ENCODE peak calls at places on chromosomes 7 and 10, in nine cellular contexts. M is transverse colon, I is suprapubic skin, B is A549, Q is upper lobe of left lung, K is ovary, R is H1, H is HepG2, Z is stomach. E is an unnamed sample.

GRCh38 chr7:33836797-33837355 is 68.5 kb upstream of the BMPER start:
- DNase-seq in R (peak), B (no peak), M (no peak), I (no peak), K (no peak), Z (no peak), H (no peak), Q (no peak), E (no peak)

GRCh38 chr10:116084166-116084565 is 188.8 kb downstream of the GFRA1 start:
- DNase-seq in H (no peak), K (no peak), Z (no peak), Q (no peak), I (no peak), M (no peak), B (no peak), R (no peak), E (no peak)

GRCh38 chr10:123999261-123999660 is 94.1 kb downstream of the CHST15 start:
- DNase-seq in K (no peak), M (no peak), Z (no peak), Q (no peak), R (no peak), B (no peak), H (no peak), I (no peak), E (no peak)

GRCh38 chr10:129332476-129332875 is 134.6 kb upstream of the MGMT start:
- DNase-seq in B (no peak), M (no peak), H (no peak), I (no peak), Z (no peak), K (no peak), Q (no peak), R (peak), E (peak)

GRCh38 chr7:44116087-44116788 is 7.1 kb downstream of the POLD2 start:
- DNase-seq in H (no peak), I (no peak), R (no peak), B (no peak), Q (no peak), M (no peak), Z (no peak), K (no peak), E (no peak)

GRCh38 chr10:73910401-73910763 is 550 bp upstream of the PLAU start:
- DNase-seq in H (peak), R (no peak), I (no peak), B (no peak), M (no peak), K (no peak), Q (no peak), Z (no peak), E (no peak)

GRCh38 chr10:57815926-57816325 is 451.8 kb downstream of the IPMK start:
- DNase-seq in K (no peak), I (no peak), H (no peak), B (no peak), Z (no peak), M (no peak), R (no peak), Q (no peak), E (no peak)

GRCh38 chr10:12340937-12341336 is 8.4 kb upstream of the CAMK1D start:
- DNase-seq in R (no peak), Z (no peak), H (no peak), Q (no peak), B (no peak), M (no peak), I (no peak), K (no peak), E (no peak)

GRCh38 chr7:23970193-23970592 is 260.2 kb downstream of the STK31 start:
- DNase-seq in B (no peak), Z (no peak), M (no peak), H (peak), Q (no peak), I (no peak), R (no peak), K (no peak), E (no peak)

GRCh38 chr10:97498841-97499560 is at the start of gene UBTD1:
- DNase-seq in M (peak), B (peak), Q (peak), H (peak), I (peak), K (peak), R (peak), Z (peak), E (no peak)

GRCh38 chr7:117084286-117084685 is 131.0 kb downstream of the ST7 start:
- DNase-seq in Q (no peak), I (no peak), R (no peak), M (no peak), Z (no peak), H (no peak), K (no peak), B (no peak), E (no peak)

GRCh38 chr10:79249156-79250121 is 97.8 kb upstream of the PPIF start:
- DNase-seq in B (no peak), R (no peak), Z (no peak), Q (no peak), I (no peak), H (no peak), K (no peak), M (no peak), E (no peak)

GRCh38 chr10:69961864-69962745 is 90.5 kb upstream of the MACROH2A2 start:
- DNase-seq in B (no peak), Q (no peak), R (peak), M (no peak), Z (no peak), H (no peak), I (no peak), K (no peak), E (no peak)

GRCh38 chr7:45080958-45081669 is 7.7 kb downstream of the NACAD start:
- DNase-seq in B (no peak), K (peak), M (no peak), Z (no peak), H (no peak), Q (peak), I (no peak), R (no peak), E (no peak)

GRCh38 chr10:11020026-11020820 is 2.6 kb downstream of the CELF2 start:
- DNase-seq in R (no peak), K (no peak), Z (no peak), M (no peak), Q (no peak), B (no peak), H (no peak), I (no peak), E (no peak)

GRCh38 chr10:70441877-70442205 is 360 bp upstream of the NODAL start:
- DNase-seq in Z (no peak), Q (no peak), I (no peak), K (no peak), R (no peak), B (no peak), H (no peak), M (no peak), E (no peak)

GRCh38 chr10:33914746-33915145 is 580.3 kb upstream of the NRP1 start:
- DNase-seq in B (no peak), Z (no peak), Q (no peak), H (no peak), R (no peak), I (no peak), M (no peak), K (no peak), E (no peak)

GRCh38 chr10:131631619-131632018 is 269.2 kb upstream of the PPP2R2D start:
- DNase-seq in Z (no peak), K (no peak), R (no peak), H (no peak), I (no peak), M (no peak), B (no peak), Q (no peak), E (no peak)

GRCh38 chr7:77316219-77316978 is 99.8 kb downstream of the GSAP start:
- DNase-seq in I (no peak), M (no peak), Z (no peak), B (no peak), R (no peak), K (no peak), H (no peak), Q (no peak), E (no peak)

GRCh38 chr7:80428161-80429054 is 83.5 kb downstream of the GNAT3 start:
- DNase-seq in Z (no peak), R (no peak), K (no peak), B (peak), Q (peak), I (no peak), M (no peak), H (peak), E (no peak)

GRCh38 chr10:878895-879294 is 52.6 kb downstream of the LARP4B start:
- DNase-seq in M (no peak), Q (no peak), Z (no peak), B (no peak), R (no peak), H (no peak), I (no peak), K (no peak), E (no peak)

GRCh38 chr7:112422842-112423496 is 27.3 kb upstream of the IFRD1 start:
- DNase-seq in H (peak), Z (peak), B (peak), Q (peak), R (peak), M (peak), K (peak), I (peak), E (peak)
- TF ChIP-seq EP300 in H (peak), Z (no peak), B (no peak), Q (no peak), R (no peak), M (no peak), K (no peak), I (no peak), E (peak)

GRCh38 chr7:99505324-99505662 is 831 bp downstream of the ZKSCAN5 start:
- DNase-seq in M (no peak), Z (no peak), Q (no peak), R (no peak), K (no peak), I (no peak), B (no peak), H (no peak), E (no peak)

GRCh38 chr7:99500637-99501009 is 542 bp upstream of the ZNF394 start:
- DNase-seq in M (no peak), H (no peak), B (no peak), Z (no peak), I (no peak), K (no peak), Q (no peak), R (no peak), E (no peak)

GRCh38 chr7:99499713-99500636 is at the start of gene ZNF394:
- DNase-seq in Z (peak), R (peak), H (peak), M (peak), B (peak), I (peak), K (peak), Q (peak), E (peak)

GRCh38 chr7:99504281-99504602 is 220 bp upstream of the ZKSCAN5 start:
- DNase-seq in R (peak), I (peak), H (peak), M (no peak), Q (no peak), K (no peak), B (peak), Z (no peak), E (no peak)

GRCh38 chr7:99504603-99505323 is at the start of gene ZKSCAN5:
- DNase-seq in K (peak), B (peak), H (peak), Q (peak), I (peak), R (peak), M (peak), Z (peak), E (peak)
- TF ChIP-seq POLR2A in K (peak), B (peak), H (peak), Q (peak), I (no peak), R (peak), M (peak), Z (no peak), E (peak)

GRCh38 chr10:45183174-45183573 is 132.2 kb downstream of the OR13A1 start:
- DNase-seq in B (no peak), K (no peak), Q (no peak), R (no peak), H (no peak), Z (no peak), I (no peak), M (no peak), E (no peak)

GRCh38 chr10:45180946-45181439 is 134.4 kb downstream of the OR13A1 start:
- DNase-seq in K (no peak), H (no peak), M (no peak), Q (no peak), I (peak), Z (no peak), R (no peak), B (no peak), E (no peak)

GRCh38 chr10:45180507-45180906 is 134.9 kb downstream of the OR13A1 start:
- DNase-seq in R (no peak), I (no peak), M (no peak), B (no peak), Z (no peak), K (no peak), Q (no peak), H (no peak), E (no peak)

GRCh38 chr10:45181483-45181882 is 133.9 kb downstream of the OR13A1 start:
- DNase-seq in M (no peak), Q (no peak), R (no peak), B (no peak), Z (no peak), H (no peak), K (no peak), I (peak), E (no peak)

GRCh38 chr10:45179716-45180115 is 135.7 kb downstream of the OR13A1 start:
- DNase-seq in Q (no peak), R (no peak), B (no peak), I (peak), Z (no peak), H (no peak), K (no peak), M (no peak), E (no peak)
- TF ChIP-seq EP300 in Q (no peak), R (no peak), B (no peak), I (no peak), Z (no peak), H (no peak), K (no peak), M (no peak), E (no peak)

GRCh38 chr7:28685660-28686417 is 272.3 kb downstream of the TRIL start:
- DNase-seq in H (peak), R (peak), B (peak), I (peak), Q (peak), M (peak), K (peak), Z (peak), E (peak)
- TF ChIP-seq POLR2A in H (no peak), R (no peak), B (no peak), I (no peak), Q (peak), M (peak), K (peak), Z (no peak), E (peak)

GRCh38 chr7:66099232-66099550 is 15.5 kb upstream of the CRCP start:
- DNase-seq in K (no peak), H (no peak), Q (no peak), Z (no peak), B (no peak), M (peak), R (no peak), I (no peak), E (no peak)
- TF ChIP-seq EP300 in K (no peak), H (no peak), Q (no peak), Z (no peak), B (no peak), M (no peak), R (no peak), I (no peak), E (no peak)